ENCODE peak calls at places on chromosomes 3 and 15, in four cellular contexts. One of them, this sample, is unnamed.

GRCh38 chr3:41961061-41961749 is 698 bp downstream of the ULK4 start:
- DNase-seq in endothelial cell of umbilical vein: peak
- DNase-seq in activated T-helper 1 cell treated with Interleukin-2 at 50 U/mL for 16 hours: peak
- DNase-seq in K562: peak
- DNase-seq in this sample: peak

GRCh38 chr3:171457263-171458055 is 2.7 kb downstream of the TNIK start:
- DNase-seq in activated T-helper 1 cell treated with Interleukin-2 at 50 U/mL for 16 hours: no peak
- DNase-seq in K562: no peak
- DNase-seq in endothelial cell of umbilical vein: no peak
- DNase-seq in this sample: no peak

GRCh38 chr3:47006145-47006651 is 26.7 kb downstream of the NBEAL2 start:
- DNase-seq in activated T-helper 1 cell treated with Interleukin-2 at 50 U/mL for 16 hours: no peak
- DNase-seq in K562: no peak
- DNase-seq in endothelial cell of umbilical vein: no peak
- DNase-seq in this sample: no peak

GRCh38 chr3:150736903-150737832 is 25.8 kb downstream of the SIAH2 start:
- DNase-seq in K562: no peak
- DNase-seq in activated T-helper 1 cell treated with Interleukin-2 at 50 U/mL for 16 hours: no peak
- DNase-seq in endothelial cell of umbilical vein: no peak
- DNase-seq in this sample: no peak

GRCh38 chr3:14989943-14990753 is 42.8 kb downstream of the NR2C2 start:
- DNase-seq in endothelial cell of umbilical vein: peak
- DNase-seq in activated T-helper 1 cell treated with Interleukin-2 at 50 U/mL for 16 hours: no peak
- DNase-seq in K562: no peak
- DNase-seq in this sample: no peak

GRCh38 chr3:187193181-187193580 is 4.1 kb upstream of the RTP1 start:
- DNase-seq in K562: no peak
- DNase-seq in activated T-helper 1 cell treated with Interleukin-2 at 50 U/mL for 16 hours: no peak
- DNase-seq in endothelial cell of umbilical vein: no peak
- DNase-seq in this sample: no peak

GRCh38 chr3:31275038-31275562 is 257.6 kb upstream of the STT3B start:
- DNase-seq in endothelial cell of umbilical vein: peak
- DNase-seq in K562: no peak
- DNase-seq in activated T-helper 1 cell treated with Interleukin-2 at 50 U/mL for 16 hours: no peak
- DNase-seq in this sample: no peak

GRCh38 chr15:84799511-84800187 is 17.5 kb upstream of the ALPK3 start:
- DNase-seq in K562: no peak
- DNase-seq in activated T-helper 1 cell treated with Interleukin-2 at 50 U/mL for 16 hours: no peak
- DNase-seq in endothelial cell of umbilical vein: no peak
- DNase-seq in this sample: no peak

GRCh38 chr15:91548588-91548987 is 304.9 kb upstream of the SLCO3A1 start:
- DNase-seq in K562: no peak
- DNase-seq in endothelial cell of umbilical vein: no peak
- DNase-seq in activated T-helper 1 cell treated with Interleukin-2 at 50 U/mL for 16 hours: no peak
- DNase-seq in this sample: no peak

GRCh38 chr15:101359365-101359947 is 64.4 kb upstream of the SNRPA1 start:
- DNase-seq in K562: no peak
- DNase-seq in endothelial cell of umbilical vein: no peak
- DNase-seq in activated T-helper 1 cell treated with Interleukin-2 at 50 U/mL for 16 hours: no peak
- DNase-seq in this sample: no peak

GRCh38 chr3:186322761-186323160 is 39.3 kb downstream of the DGKG start:
- DNase-seq in K562: no peak
- DNase-seq in activated T-helper 1 cell treated with Interleukin-2 at 50 U/mL for 16 hours: no peak
- DNase-seq in endothelial cell of umbilical vein: no peak
- DNase-seq in this sample: no peak

GRCh38 chr3:169562988-169563774 is 100.3 kb downstream of the MECOM start:
- DNase-seq in endothelial cell of umbilical vein: no peak
- DNase-seq in activated T-helper 1 cell treated with Interleukin-2 at 50 U/mL for 16 hours: no peak
- DNase-seq in K562: no peak
- DNase-seq in this sample: no peak

GRCh38 chr15:59722451-59722850 is 33.3 kb upstream of the BNIP2 start:
- DNase-seq in activated T-helper 1 cell treated with Interleukin-2 at 50 U/mL for 16 hours: no peak
- DNase-seq in K562: no peak
- DNase-seq in endothelial cell of umbilical vein: no peak
- DNase-seq in this sample: no peak

GRCh38 chr3:185737020-185737419 is 87.8 kb downstream of the IGF2BP2 start:
- DNase-seq in activated T-helper 1 cell treated with Interleukin-2 at 50 U/mL for 16 hours: no peak
- DNase-seq in endothelial cell of umbilical vein: peak
- DNase-seq in K562: no peak
- DNase-seq in this sample: no peak

GRCh38 chr3:11379238-11379823 is 107.1 kb downstream of the ATG7 start:
- DNase-seq in endothelial cell of umbilical vein: peak
- DNase-seq in K562: peak
- DNase-seq in activated T-helper 1 cell treated with Interleukin-2 at 50 U/mL for 16 hours: no peak
- DNase-seq in this sample: peak

GRCh38 chr3:184234224-184234623 is 4.8 kb downstream of the VWA5B2 start:
- DNase-seq in K562: peak
- DNase-seq in activated T-helper 1 cell treated with Interleukin-2 at 50 U/mL for 16 hours: no peak
- DNase-seq in endothelial cell of umbilical vein: peak
- DNase-seq in this sample: no peak